ENCODE peak calls at places on chromosomes 7 and 10, in five cellular contexts. B, H, Y, E and I are unnamed samples.
A peak's percentile ranks its signal among the peaks of the same experiment; 100 is the strongest.

GRCh38 chr7:11702938-11703337 is 129.1 kb downstream of the THSD7A start:
- DNase-seq in B (no peak), H (no peak), Y (no peak), E (no peak), I (no peak)

GRCh38 chr10:6141296-6142151 is 52.7 kb downstream of the RBM17 start:
- DNase-seq in B (peak; percentile 68), H (peak; percentile 86), Y (no peak), E (peak; percentile 87), I (no peak)

GRCh38 chr10:122308487-122309141 is 37.5 kb downstream of the BTBD16 start:
- DNase-seq in B (no peak), H (peak; percentile 67), Y (no peak), E (no peak), I (no peak)

GRCh38 chr10:84293574-84294016 is 34.8 kb upstream of the CCSER2 start:
- DNase-seq in B (no peak), H (no peak), Y (no peak), E (no peak), I (no peak)

GRCh38 chr7:106484562-106484961 is 176.4 kb downstream of the CCDC71L start:
- DNase-seq in B (peak; percentile 64), H (no peak), Y (no peak), E (no peak), I (no peak)

GRCh38 chr10:15461353-15462108 is 90.4 kb upstream of the FAM171A1 start:
- DNase-seq in B (no peak), H (no peak), Y (no peak), E (peak; percentile 69), I (no peak)

GRCh38 chr10:49618861-49619260 is 5.0 kb downstream of the CHAT start:
- DNase-seq in B (no peak), H (no peak), Y (no peak), E (no peak), I (no peak)

GRCh38 chr7:114590298-114590697 is 175.7 kb downstream of the FOXP2 start:
- DNase-seq in B (no peak), H (no peak), Y (no peak), E (no peak), I (no peak)

GRCh38 chr10:79223001-79223345 is 124.3 kb upstream of the PPIF start:
- DNase-seq in B (no peak), H (no peak), Y (no peak), E (no peak), I (no peak)

GRCh38 chr7:1740214-1740613 is 70.1 kb downstream of the ELFN1 start:
- DNase-seq in B (no peak), H (no peak), Y (no peak), E (no peak), I (no peak)

GRCh38 chr10:53997953-53998352 is 803.1 kb downstream of the PCDH15 start:
- DNase-seq in B (no peak), H (no peak), Y (no peak), E (no peak), I (no peak)

GRCh38 chr10:129560355-129560754 is 93.3 kb downstream of the MGMT start:
- DNase-seq in B (no peak), H (no peak), Y (no peak), E (no peak), I (no peak)

GRCh38 chr10:101235766-101236165 is 6.5 kb upstream of the LBX1 start:
- DNase-seq in B (no peak), H (no peak), Y (no peak), E (no peak), I (no peak)

GRCh38 chr10:101237908-101238731 is 8.9 kb upstream of the LBX1 start:
- DNase-seq in B (no peak), H (no peak), Y (no peak), E (no peak), I (no peak)

GRCh38 chr10:101236376-101237079 is 7.3 kb upstream of the LBX1 start:
- DNase-seq in B (no peak), H (no peak), Y (no peak), E (no peak), I (no peak)

GRCh38 chr10:101237080-101237817 is 8.0 kb upstream of the LBX1 start:
- DNase-seq in B (no peak), H (no peak), Y (no peak), E (no peak), I (no peak)

GRCh38 chr10:101238732-101239105 is 9.5 kb upstream of the LBX1 start:
- DNase-seq in B (no peak), H (no peak), Y (no peak), E (no peak), I (no peak)
- TF ChIP-seq CTCF in B (peak; percentile 61), H (no peak), Y (peak; percentile 44), E (peak; percentile 67), I (peak; percentile 25)

GRCh38 chr7:101111261-101111660 is 15.6 kb upstream of the SERPINE1 start:
- DNase-seq in B (no peak), H (no peak), Y (no peak), E (no peak), I (no peak)

GRCh38 chr7:101114492-101114891 is 12.4 kb upstream of the SERPINE1 start:
- DNase-seq in B (no peak), H (no peak), Y (no peak), E (peak; percentile 72), I (no peak)

GRCh38 chr7:101115215-101115614 is 11.7 kb upstream of the SERPINE1 start:
- DNase-seq in B (no peak), H (no peak), Y (no peak), E (no peak), I (no peak)

GRCh38 chr7:101112233-101112632 is 14.7 kb upstream of the SERPINE1 start:
- DNase-seq in B (no peak), H (no peak), Y (peak; percentile 34), E (peak; percentile 96), I (no peak)

GRCh38 chr7:101113860-101114259 is 13.0 kb upstream of the SERPINE1 start:
- DNase-seq in B (no peak), H (no peak), Y (no peak), E (no peak), I (no peak)
- H3K4me3 ChIP-seq in B (no peak overlapping the region), H (no peak overlapping the region), Y (no peak overlapping the region), E (no peak overlapping the region), I (no peak overlapping the region)

DNA sequence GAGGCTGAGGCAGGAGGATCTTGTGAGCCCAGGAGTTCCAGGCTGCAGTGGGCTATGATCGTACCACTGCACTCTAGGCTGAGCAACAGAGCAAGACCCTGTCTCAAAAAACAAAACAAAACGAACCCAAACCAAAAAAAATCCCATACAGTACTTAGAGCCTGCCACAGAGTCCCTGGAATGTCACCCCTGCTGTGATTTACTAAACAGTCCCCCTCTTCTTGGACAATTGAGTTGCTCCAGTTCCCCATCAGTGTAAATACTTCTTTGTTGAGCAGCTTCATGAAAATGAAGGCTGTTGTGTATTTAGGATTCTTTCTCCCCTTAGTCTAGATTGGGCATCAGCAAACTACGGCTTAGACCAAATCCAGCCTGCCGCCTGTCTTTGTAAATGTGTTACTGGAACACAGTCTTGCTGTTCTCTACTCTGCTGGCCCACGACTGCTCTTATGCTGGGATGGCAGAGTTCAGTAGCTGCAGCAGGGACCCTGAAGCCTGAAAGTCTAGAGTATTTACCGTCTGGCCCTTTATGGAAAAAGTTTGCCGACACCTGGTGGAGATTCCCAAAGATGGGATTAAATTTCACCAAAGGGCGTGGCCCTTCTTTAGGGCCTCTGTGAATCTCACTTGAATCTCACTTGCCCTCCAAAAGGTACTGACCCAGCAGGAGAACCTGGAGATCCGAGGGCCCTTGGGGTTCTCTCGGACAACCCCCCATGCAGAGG is 57.8 kb downstream of the PALD1 start:
- DNase-seq in B (no peak), H (no peak), Y (no peak), E (no peak), I (no peak)
- TF ChIP-seq CTCF in B (no peak), H (no peak), Y (no peak), E (no peak), I (no peak)

GRCh38 chr10:1202343-1202742 is 146.2 kb downstream of the WDR37 start:
- DNase-seq in B (no peak), H (no peak), Y (no peak), E (no peak), I (no peak)

GRCh38 chr10:1198453-1199344 is 142.5 kb downstream of the WDR37 start:
- DNase-seq in B (no peak), H (peak; percentile 69), Y (no peak), E (no peak), I (no peak)

GRCh38 chr10:1199345-1199673 is 143.1 kb downstream of the WDR37 start:
- DNase-seq in B (no peak), H (peak; percentile 69), Y (no peak), E (no peak), I (no peak)

GRCh38 chr10:1201010-1201807 is 145.0 kb downstream of the WDR37 start:
- DNase-seq in B (no peak), H (peak; percentile 64), Y (no peak), E (no peak), I (no peak)

DNA sequence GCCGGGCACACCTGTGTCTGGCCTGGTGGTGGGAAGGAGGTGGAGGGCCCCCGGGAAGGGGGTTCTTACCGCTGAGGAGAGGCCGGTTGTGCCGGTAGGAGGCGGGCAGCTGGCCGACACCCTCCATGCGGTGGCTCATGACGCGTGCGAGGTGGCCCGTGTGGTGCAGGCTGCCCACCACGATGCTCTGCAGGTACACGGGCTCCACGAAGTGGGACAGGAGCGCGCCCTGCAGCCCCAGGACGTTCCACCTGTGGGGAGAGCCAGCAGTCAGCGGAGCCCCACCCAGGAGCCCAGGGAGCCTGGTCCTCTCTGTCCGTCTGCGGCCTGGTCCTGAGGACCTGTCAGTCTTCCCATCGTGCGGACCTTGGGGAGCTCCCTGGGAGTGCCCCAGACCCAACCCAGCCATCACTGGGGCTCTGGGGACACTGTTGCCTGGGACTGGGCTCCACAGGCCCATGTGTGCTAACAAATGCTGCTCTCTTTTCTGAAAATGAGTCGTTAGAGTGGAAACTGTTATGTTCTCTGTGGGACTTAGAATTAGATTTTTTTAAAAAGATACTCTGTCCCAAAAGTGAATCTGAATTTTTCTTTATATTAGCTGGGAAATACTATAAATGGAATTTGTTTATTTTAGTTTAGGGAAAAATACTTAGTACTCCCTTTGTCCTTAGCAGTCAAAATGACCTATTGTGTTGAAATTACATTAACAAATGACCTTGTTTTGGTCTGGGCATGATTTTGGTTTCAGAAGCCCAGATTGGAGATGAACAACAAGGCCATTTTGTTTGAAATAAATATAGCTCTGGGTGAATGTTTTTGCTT is 143.9 kb downstream of the WDR37 start:
- DNase-seq in B (no peak), H (peak; percentile 76), Y (no peak), E (no peak), I (no peak)
- H3K4me3 ChIP-seq in B (no peak overlapping the region), H (no peak overlapping the region), Y (no peak overlapping the region), E (no peak overlapping the region), I (no peak overlapping the region)

GRCh38 chr7:105006367-105007139 is 7.5 kb upstream of the KMT2E start:
- DNase-seq in B (no peak), H (no peak), Y (no peak), E (no peak), I (no peak)
- TF ChIP-seq CTCF in B (no peak), H (no peak), Y (no peak), E (peak; percentile 27), I (no peak)

GRCh38 chr10:61835909-61836232 is 65.6 kb upstream of the ARID5B start:
- DNase-seq in B (no peak), H (no peak), Y (no peak), E (no peak), I (no peak)
- H3K4me3 ChIP-seq in B (no peak overlapping the region), H (no peak overlapping the region), Y (no peak overlapping the region), E (no peak overlapping the region), I (no peak overlapping the region)